ENCODE peak calls at places on chromosome 19, in six cellular contexts. H is mammary epithelial cell, O is tibial artery, P is psoas muscle, F is IMR-90, L is breast epithelium. V is an unnamed sample. For H3K36me3, the result is how much of the 10 kb centered on the place peaks cover.

GRCh38 chr19:31338069-31338767 is 11.0 kb downstream of the TSHZ3 start:
- DNase-seq in O (peak), L (no peak), H (no peak), F (peak), P (peak), V (no peak)

GRCh38 chr19:1780272-1780957 is 27.1 kb downstream of the ONECUT3 start:
- DNase-seq in H (no peak), P (no peak), O (no peak), F (peak), L (no peak), V (no peak)

GRCh38 chr19:912181-913079 is 589 bp downstream of the R3HDM4 start:
- DNase-seq in O (no peak), F (no peak), L (no peak), P (no peak), H (peak), V (no peak)

GRCh38 chr19:19533826-19534225 is 4.2 kb upstream of the CILP2 start:
- DNase-seq in H (no peak), O (no peak), P (no peak), F (no peak), L (no peak), V (no peak)

GRCh38 chr19:46975918-46976782 is 43.5 kb upstream of the NPAS1 start:
- DNase-seq in F (peak), O (peak), L (peak), P (peak), H (peak), V (peak)

GRCh38 chr19:29806098-29806866 is 5.5 kb upstream of the CCNE1 start:
- DNase-seq in O (no peak), F (peak), H (no peak), P (peak), L (no peak), V (no peak)

GRCh38 chr19:51702103-51702753 is 9.1 kb downstream of the SPACA6 start:
- DNase-seq in P (peak), F (peak), H (peak), O (peak), L (peak), V (peak)

GRCh38 chr19:1980068-1980467 is 35.4 kb downstream of the BTBD2 start:
- DNase-seq in O (no peak), F (no peak), P (no peak), L (no peak), H (no peak), V (no peak)

GRCh38 chr19:46610851-46611770 is 10.0 kb downstream of the CALM3 start:
- DNase-seq in O (no peak), L (no peak), P (no peak), H (no peak), F (peak), V (no peak)

GRCh38 chr19:33199441-33200265 is 5.5 kb downstream of the LRP3 start:
- DNase-seq in L (no peak), H (no peak), O (no peak), F (no peak), P (no peak), V (no peak)

GRCh38 chr19:46882034-46882433 is 21.2 kb downstream of the ARHGAP35 start:
- DNase-seq in P (no peak), F (no peak), O (no peak), H (no peak), L (no peak), V (no peak)

GRCh38 chr19:29217591-29217990 is 4.6 kb upstream of the UQCRFS1 start:
- DNase-seq in H (no peak), L (no peak), P (no peak), F (no peak), O (no peak), V (no peak)

GRCh38 chr19:46925548-46925950 is 64.8 kb downstream of the ARHGAP35 start:
- DNase-seq in F (no peak), P (no peak), O (no peak), L (no peak), H (peak), V (no peak)

GRCh38 chr19:4206818-4207484 is 22.4 kb upstream of the EBI3 start:
- DNase-seq in O (no peak), H (no peak), L (no peak), F (peak), P (no peak), V (no peak)

GRCh38 chr19:12868540-12869112 is 12.6 kb downstream of the DNASE2 start:
- DNase-seq in H (no peak), P (no peak), O (no peak), F (no peak), L (no peak), V (no peak)

GRCh38 chr19:1266116-1266817 is 2.9 kb upstream of the CIRBP start:
- DNase-seq in O (peak), L (peak), H (peak), F (peak), P (peak), V (peak)

GRCh38 chr19:31334101-31334848 is 15.0 kb downstream of the TSHZ3 start:
- DNase-seq in H (peak), F (peak), L (no peak), O (no peak), P (no peak), V (no peak)

GRCh38 chr19:50994129-50994528 is 7.3 kb downstream of the KLK8 start:
- DNase-seq in P (no peak), O (no peak), F (no peak), L (no peak), H (peak), V (no peak)

GRCh38 chr19:24063312-24063711 is 23.7 kb upstream of the ZNF254 start:
- DNase-seq in H (no peak), O (no peak), F (no peak), L (no peak), P (no peak), V (no peak)

GRCh38 chr19:14383898-14384669 is 2.8 kb downstream of the ADGRE5 start:
- DNase-seq in L (no peak), H (peak), O (peak), P (no peak), F (peak), V (peak)

GRCh38 chr19:33400856-33401682 is 27.6 kb downstream of the CEBPG start:
- DNase-seq in L (peak), P (no peak), F (no peak), O (peak), H (no peak), V (no peak)

GRCh38 chr19:3178973-3179738 is 587 bp downstream of the S1PR4 start:
- DNase-seq in O (no peak), L (no peak), P (no peak), F (no peak), H (no peak), V (no peak)

GRCh38 chr19:3179739-3180293 is 1.2 kb downstream of the S1PR4 start:
- DNase-seq in L (no peak), H (no peak), P (no peak), F (no peak), O (no peak), V (no peak)

GRCh38 chr19:3178377-3178972 is at the start of gene S1PR4:
- DNase-seq in O (no peak), H (no peak), L (no peak), P (no peak), F (no peak), V (no peak)

GRCh38 chr19:3176715-3177501 is 1.7 kb upstream of the S1PR4 start:
- DNase-seq in P (no peak), L (no peak), H (peak), F (peak), O (no peak), V (peak)

DNA sequence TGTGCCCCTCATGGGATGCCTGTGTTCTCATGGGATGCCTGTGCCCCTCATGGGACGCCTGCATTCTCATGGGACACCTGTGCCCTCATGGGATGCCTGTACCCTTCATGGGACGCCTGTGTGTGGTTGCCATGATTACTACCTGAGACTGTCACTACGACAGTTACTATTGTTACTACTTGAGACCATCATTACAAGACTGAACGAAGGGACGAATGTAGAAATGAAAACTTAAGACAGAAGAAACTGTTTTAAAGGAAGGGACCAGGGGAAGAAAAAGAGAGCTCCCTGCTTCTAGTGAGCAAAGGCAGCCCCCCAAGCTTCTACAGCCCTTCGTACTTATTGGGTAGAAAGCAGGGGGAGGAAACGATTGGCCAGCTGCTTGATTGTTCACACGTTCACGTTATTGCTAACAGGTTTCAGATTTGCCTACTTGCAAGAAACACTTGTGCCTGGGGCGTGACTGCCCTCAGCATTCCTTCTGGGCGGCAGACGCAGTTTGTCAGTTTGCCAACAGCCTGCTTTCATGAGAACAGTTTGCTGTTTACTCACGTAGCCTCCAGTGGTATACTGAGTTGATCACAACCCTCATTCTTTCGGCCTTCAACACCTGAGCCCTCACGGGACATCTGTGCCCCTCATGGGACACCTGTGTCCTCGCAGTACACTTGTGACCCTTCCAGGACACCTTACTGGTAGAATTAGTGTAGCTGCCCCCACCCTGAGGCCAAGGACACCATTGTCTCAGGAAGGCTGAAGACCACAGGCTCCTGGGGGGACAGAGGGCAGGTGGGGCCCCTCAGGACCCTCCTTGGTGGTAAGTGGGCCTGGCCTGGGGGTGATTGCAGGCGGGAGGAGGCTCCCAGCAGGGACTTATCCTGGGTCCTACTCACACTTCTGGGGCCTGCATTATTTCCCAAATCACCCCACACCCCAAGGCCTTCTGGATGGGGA is 2.5 kb upstream of the S1PR4 start:
- DNase-seq in L (no peak), H (peak), O (no peak), P (no peak), F (peak), V (peak)
- H3K36me3 ChIP-seq in L (under half), H (under half), O (under half), P (under half), F (under half), V (under half)

GRCh38 chr19:45592366-45592765 is 7.8 kb upstream of the OPA3 start:
- DNase-seq in F (no peak), L (no peak), O (no peak), P (no peak), H (no peak), V (no peak)
- H3K27ac ChIP-seq in F (no peak), L (no peak), O (no peak), P (no peak), H (no peak), V (no peak)

DNA sequence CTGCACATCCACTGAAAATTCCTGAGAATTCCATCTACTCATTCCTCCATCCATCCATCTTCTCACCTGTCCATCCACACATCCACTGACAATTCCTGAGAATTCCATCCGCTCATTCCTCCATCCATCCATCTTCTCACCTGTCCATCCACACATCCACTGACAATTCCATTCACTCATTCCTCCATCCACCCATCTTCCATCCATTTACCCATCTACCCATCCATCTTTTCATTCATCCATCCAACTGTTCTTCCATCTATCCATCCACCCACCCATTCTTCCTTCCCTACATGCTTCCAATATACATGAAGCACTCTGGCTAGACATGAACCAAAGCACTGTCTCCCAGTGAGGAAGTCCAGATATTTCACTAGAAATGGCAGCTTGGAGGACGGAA is 15.6 kb downstream of the TRPM4 start:
- DNase-seq in H (no peak), P (no peak), F (no peak), L (no peak), O (no peak), V (no peak)
- H3K36me3 ChIP-seq in H (under half), P (under half), F (under half), L (under half), O (under half), V (under half)

GRCh38 chr19:39336483-39336882 is 640 bp upstream of the GMFG start:
- DNase-seq in P (no peak), L (no peak), H (no peak), O (no peak), F (no peak), V (no peak)
- H3K27ac ChIP-seq in P (no peak), L (peak), H (no peak), O (no peak), F (no peak), V (no peak)

GRCh38 chr19:10137751-10138682 is 18.3 kb upstream of the EIF3G start:
- DNase-seq in O (no peak), L (no peak), H (no peak), P (no peak), F (no peak), V (no peak)

GRCh38 chr19:10132848-10133350 is 13.2 kb upstream of the EIF3G start:
- DNase-seq in F (no peak), H (no peak), P (no peak), O (no peak), L (no peak), V (no peak)

GRCh38 chr19:10135551-10136334 is 16.0 kb upstream of the EIF3G start:
- DNase-seq in O (no peak), F (no peak), H (peak), L (no peak), P (no peak), V (peak)

GRCh38 chr19:10136936-10137335 is 17.2 kb upstream of the EIF3G start:
- DNase-seq in H (no peak), L (no peak), O (no peak), F (no peak), P (no peak), V (no peak)

DNA sequence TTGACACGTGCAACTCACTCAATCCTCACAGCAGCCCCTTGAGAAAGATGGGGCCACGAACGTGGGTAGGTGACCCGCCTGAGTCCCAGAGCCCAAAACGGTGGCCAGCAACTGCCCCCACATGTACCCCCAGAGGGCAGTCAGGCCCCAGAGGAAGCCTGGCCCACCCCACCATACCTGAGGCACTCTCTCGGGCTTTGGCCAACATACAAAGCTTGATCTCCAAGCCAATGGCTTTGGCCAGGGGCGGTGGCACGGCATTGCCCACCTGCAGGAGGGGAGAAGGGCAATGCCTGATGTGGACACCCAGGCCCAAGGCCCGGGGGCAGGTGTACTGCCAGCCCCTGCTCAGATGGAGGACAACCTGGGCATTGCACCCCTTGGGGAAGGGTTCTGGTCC is 14.3 kb upstream of the EIF3G start:
- DNase-seq in L (no peak), H (no peak), F (no peak), P (no peak), O (no peak), V (no peak)
- H3K36me3 ChIP-seq in L (under half), H (under half), F (half or more), P (under half), O (half or more), V (under half)

GRCh38 chr19:6791237-6791636 is 18.7 kb downstream of the VAV1 start:
- DNase-seq in H (no peak), L (no peak), P (no peak), F (no peak), O (no peak), V (no peak)
- H3K27ac ChIP-seq in H (no peak), L (no peak), P (no peak), F (no peak), O (no peak), V (no peak)

DNA sequence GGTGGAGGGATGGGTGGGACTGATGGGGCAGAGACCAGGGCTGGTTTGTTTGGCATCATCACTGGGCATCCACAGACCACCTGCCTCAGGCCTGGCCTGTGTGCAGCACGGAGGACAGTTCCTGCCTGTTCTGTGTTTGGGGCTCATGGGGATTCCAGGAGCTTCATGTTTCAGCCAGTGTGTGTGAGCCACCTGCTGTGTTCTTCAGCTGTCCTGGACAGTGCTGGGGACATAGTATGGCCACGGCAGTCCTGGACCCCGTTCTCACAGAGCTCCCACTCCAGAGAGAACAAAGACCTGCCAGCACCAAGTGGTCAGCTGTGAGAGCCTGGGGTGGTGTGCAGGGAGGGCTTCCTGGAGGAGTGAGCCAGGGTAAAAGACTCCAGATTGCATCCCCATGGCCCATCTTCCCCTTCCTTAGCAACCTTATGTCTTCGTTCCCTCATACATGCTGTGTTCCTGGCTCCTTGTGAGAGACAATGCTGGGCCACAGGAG is 2.0 kb upstream of the CCDC97 start:
- DNase-seq in H (no peak), O (no peak), F (no peak), L (no peak), P (no peak), V (no peak)
- H3K36me3 ChIP-seq in H (under half), O (under half), F (under half), L (under half), P (under half), V (under half)

DNA sequence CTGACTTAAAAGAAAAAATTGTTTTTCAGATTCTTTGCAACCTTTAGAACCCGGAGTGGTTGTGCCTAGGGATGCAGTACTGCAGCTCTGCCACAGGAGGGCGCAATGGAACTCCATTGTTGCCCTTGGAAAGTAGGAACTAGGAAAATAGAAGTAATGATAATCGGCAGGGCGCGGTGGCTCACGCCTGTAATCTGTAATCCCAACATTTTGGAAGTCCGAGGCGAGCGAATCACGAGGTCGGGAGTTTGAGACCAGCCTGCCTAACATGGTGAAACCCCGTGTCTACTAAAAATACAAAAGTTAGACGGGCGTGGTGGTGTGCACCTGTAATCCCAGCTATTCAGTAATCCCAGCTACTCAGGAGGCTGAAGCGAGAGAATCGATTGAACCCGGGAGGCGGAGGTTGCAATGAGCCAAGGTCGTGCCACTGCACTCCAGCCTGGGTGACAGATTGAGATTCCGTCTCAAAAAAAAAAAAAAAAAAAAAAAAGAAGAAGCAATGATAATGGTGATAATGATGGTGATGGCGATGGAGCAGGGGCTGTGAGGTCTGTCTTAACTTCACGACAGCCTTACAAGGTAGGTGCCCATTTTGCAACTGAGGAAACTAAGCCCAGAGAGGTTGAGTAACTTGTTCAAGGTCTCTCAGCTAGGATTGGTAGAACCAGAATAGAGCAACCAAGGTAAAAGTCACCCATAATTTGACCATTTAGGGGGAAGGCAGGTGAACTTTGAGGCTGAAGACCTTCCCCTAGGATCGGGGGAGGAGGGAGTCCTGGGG is 5.5 kb upstream of the ADAMTS10 start:
- DNase-seq in F (peak), O (peak), L (no peak), H (no peak), P (peak), V (peak)
- H3K27ac ChIP-seq in F (no peak), O (peak), L (no peak), H (no peak), P (no peak), V (no peak)

DNA sequence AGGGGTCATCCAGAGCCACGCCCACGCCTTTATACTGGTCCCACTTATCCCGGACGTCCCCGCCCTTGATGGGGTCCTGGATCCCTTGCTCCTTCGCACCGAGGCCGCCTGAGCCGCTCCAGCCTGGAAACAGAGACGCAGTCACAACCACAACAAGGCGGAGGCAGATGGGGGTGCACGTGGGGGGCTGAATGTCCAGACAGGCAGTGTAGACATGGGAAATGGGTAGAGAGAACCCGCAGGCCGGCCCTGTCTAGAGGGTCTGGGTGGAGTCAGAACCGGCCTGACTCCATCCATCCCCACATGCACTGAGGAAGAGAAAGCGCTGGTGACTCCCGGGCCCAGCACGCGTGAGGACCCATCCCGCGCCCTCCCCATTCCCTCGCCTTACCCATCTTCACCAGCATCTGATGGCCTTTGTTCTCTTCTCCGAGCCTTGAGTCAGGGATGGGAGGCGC is 23.0 kb downstream of the CHERP start:
- DNase-seq in P (no peak), L (no peak), H (no peak), O (no peak), F (no peak), V (no peak)
- H3K36me3 ChIP-seq in P (under half), L (under half), H (under half), O (half or more), F (half or more), V (under half)

GRCh38 chr19:38405276-38405675 is 2.4 kb downstream of the FAM98C start:
- DNase-seq in P (no peak), F (no peak), L (no peak), H (no peak), O (no peak), V (no peak)

GRCh38 chr19:38402623-38402966 is 298 bp upstream of the FAM98C start:
- DNase-seq in F (no peak), P (no peak), L (no peak), H (no peak), O (no peak), V (no peak)

GRCh38 chr19:38401148-38401547 is 1.7 kb upstream of the FAM98C start:
- DNase-seq in H (peak), F (peak), P (no peak), O (no peak), L (no peak), V (no peak)

GRCh38 chr19:38404858-38405257 is 2.0 kb downstream of the FAM98C start:
- DNase-seq in L (no peak), H (no peak), O (no peak), P (no peak), F (no peak), V (no peak)

GRCh38 chr19:38402967-38403674 is at the start of gene FAM98C:
- DNase-seq in F (peak), O (peak), L (peak), P (peak), H (peak), V (peak)
- H3K27ac ChIP-seq in F (peak), O (peak), L (peak), P (peak), H (no peak), V (peak)

V was measured in lung.